ENCODE peak calls at places on chromosomes 13 and 19, in seven cellular contexts. I is DMS53; G is dermis microvascular lymphatic vessel endothelial cell; D is activated CD4-positive, CD25-positive, alpha-beta regulatory T cell treated with anti-CD3 and anti-CD28 coated beads, Interleukin-2, amount 50 U/mL, for 72 hours; A is CD4-positive, CD25-positive, alpha-beta regulatory T cell; W is T-helper 17 cell; C is GM18507. X is an unnamed sample.

GRCh38 chr19:29311391-29311790 is 98.4 kb upstream of the UQCRFS1 start:
- DNase-seq in I (no peak), G (no peak), A (no peak), C (no peak), W (no peak), D (no peak), X (no peak)

GRCh38 chr13:102724923-102725322 is 30.1 kb upstream of the METTL21C start:
- DNase-seq in G (peak; percentile 87), A (peak; percentile 27), I (peak; percentile 33), C (no peak), W (no peak), D (no peak), X (no peak)

GRCh38 chr13:28173793-28174192 is 35.4 kb downstream of the PAN3 start:
- DNase-seq in G (no peak), I (no peak), D (no peak), C (no peak), A (no peak), W (no peak), X (no peak)

GRCh38 chr13:23570099-23570926 is at the start of gene TNFRSF19:
- DNase-seq in G (no peak), A (no peak), D (no peak), I (peak; percentile 69), C (no peak), W (no peak), X (no peak)

GRCh38 chr19:19406878-19407639 is 1.6 kb downstream of the GATAD2A start:
- DNase-seq in A (peak; percentile 75), C (no peak), I (peak; percentile 21), W (no peak), G (peak; percentile 79), D (no peak), X (no peak)

GRCh38 chr19:37931941-37932655 is 25.1 kb downstream of the SIPA1L3 start:
- DNase-seq in D (no peak), A (no peak), G (peak; percentile 62), W (no peak), I (peak; percentile 98), C (peak; percentile 52), X (peak; percentile 78)

GRCh38 chr19:13856530-13856929 is 20.4 kb upstream of the NANOS3 start:
- DNase-seq in I (no peak), C (no peak), D (no peak), W (no peak), G (no peak), A (no peak), X (no peak)

GRCh38 chr13:94542917-94543316 is 53.0 kb downstream of the TGDS start:
- DNase-seq in A (no peak), D (no peak), G (no peak), C (no peak), W (no peak), I (no peak), X (no peak)

GRCh38 chr19:47445937-47446402 is 25.7 kb downstream of the SLC8A2 start:
- DNase-seq in W (peak; percentile 50), A (peak; percentile 79), G (peak; percentile 24), C (no peak), D (peak; percentile 63), I (peak; percentile 86), X (peak; percentile 65)

GRCh38 chr13:110644892-110645521 is 29.7 kb downstream of the NAXD start:
- DNase-seq in A (peak; percentile 68), I (peak; percentile 84), G (peak; percentile 45), D (no peak), W (no peak), C (peak; percentile 65), X (peak; percentile 87)

GRCh38 chr13:108961542-108962125 is 332.2 kb downstream of the MYO16 start:
- DNase-seq in I (peak; percentile 54), A (peak; percentile 49), D (no peak), C (peak; percentile 11), G (peak; percentile 57), W (no peak), X (no peak)